ENCODE peak calls at places on chromosomes 4 and X, in seven cellular contexts. U is K562, B is SK-N-SH, K is HCT116, D is H1, A is HepG2, H is GM12878. M is an unnamed sample.

GRCh38 chr4:60443068-60443467 is 757.1 kb upstream of the ADGRL3 start:
- DNase-seq in U (no peak), B (no peak), K (no peak), D (no peak), A (no peak), H (no peak), M (no peak)

GRCh38 chr4:6362243-6362885 is 92.7 kb downstream of the WFS1 start:
- DNase-seq in U (no peak), B (peak; percentile 58), K (no peak), D (no peak), A (no peak), H (no peak), M (no peak)

GRCh38 chr4:23171971-23172370 is 479.2 kb downstream of the GBA3 start:
- DNase-seq in U (no peak), B (no peak), K (no peak), D (no peak), A (no peak), H (no peak), M (no peak)

GRCh38 chr4:38062088-38062893 is 102.1 kb downstream of the PTTG2 start:
- DNase-seq in U (peak; percentile 63), B (peak; percentile 71), K (peak; percentile 53), D (peak; percentile 54), A (peak; percentile 73), H (no peak), M (peak; percentile 69)

GRCh38 chr4:75146223-75146622 is 213.3 kb downstream of the PARM1 start:
- DNase-seq in U (no peak), B (no peak), K (no peak), D (no peak), A (no peak), H (no peak), M (no peak)

GRCh38 chrX:63283331-63283730 is 67.8 kb downstream of the SPIN4 start:
- DNase-seq in U (no peak), B (no peak), K (no peak), D (no peak), A (no peak), H (no peak), M (no peak)

GRCh38 chr4:147511005-147511660 is 30.2 kb downstream of the EDNRA start:
- DNase-seq in U (no peak), B (peak; percentile 16), K (no peak), D (no peak), A (no peak), H (no peak), M (no peak)

GRCh38 chr4:86965019-86965976 is 30.5 kb downstream of the AFF1 start:
- DNase-seq in U (no peak), B (no peak), K (no peak), D (no peak), A (no peak), H (no peak), M (no peak)

GRCh38 chr4:31236635-31237173 is 516.5 kb downstream of the PCDH7 start:
- DNase-seq in U (no peak), B (no peak), K (peak; percentile 77), D (no peak), A (no peak), H (no peak), M (no peak)

GRCh38 chrX:149518236-149518635 is 13.1 kb upstream of the IDS start:
- DNase-seq in U (no peak), B (no peak), K (no peak), D (no peak), A (no peak), H (no peak), M (no peak)

GRCh38 chr4:136768213-136768924 is 763.9 kb downstream of the PCDH18 start:
- DNase-seq in U (no peak), B (no peak), K (no peak), D (no peak), A (no peak), H (no peak), M (no peak)

GRCh38 chr4:136763844-136764446 is 768.3 kb downstream of the PCDH18 start:
- DNase-seq in U (no peak), B (no peak), K (no peak), D (no peak), A (no peak), H (no peak), M (no peak)

GRCh38 chr4:136769717-136770116 is 762.6 kb downstream of the PCDH18 start:
- DNase-seq in U (no peak), B (no peak), K (no peak), D (no peak), A (no peak), H (no peak), M (no peak)

GRCh38 chr4:136768925-136769275 is 763.4 kb downstream of the PCDH18 start:
- DNase-seq in U (no peak), B (no peak), K (no peak), D (no peak), A (no peak), H (no peak), M (no peak)
- TF ChIP-seq JUND in U (no peak), B (no peak), K (no peak), D (no peak), A (no peak), H (no peak), M (no peak)

DNA sequence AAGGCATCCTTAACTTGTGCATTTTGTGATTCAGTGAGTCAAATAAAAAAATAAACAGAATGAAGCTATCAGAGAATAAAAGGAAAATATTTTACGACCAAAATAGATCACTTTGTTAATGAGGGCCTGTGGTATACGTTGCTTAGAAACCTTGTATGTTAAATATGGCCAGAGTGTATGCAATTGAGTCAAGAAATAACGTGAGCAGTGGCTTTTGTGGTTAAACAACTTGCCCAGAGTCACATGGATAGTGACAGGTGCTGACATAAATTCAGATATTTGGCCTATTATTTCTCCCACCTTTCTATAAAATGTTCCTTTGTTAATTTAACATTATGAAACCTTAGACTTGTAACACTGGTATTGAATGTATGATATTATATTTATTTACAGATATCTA is 393.4 kb downstream of the PABPC4L start:
- DNase-seq in U (no peak), B (no peak), K (no peak), D (no peak), A (no peak), H (no peak), M (no peak)
- TF ChIP-seq JUND in U (no peak), B (no peak), K (no peak), D (no peak), A (no peak), H (no peak), M (no peak)

GRCh38 chr4:41715155-41715554 is 33.4 kb downstream of the PHOX2B start:
- DNase-seq in U (no peak), B (no peak), K (no peak), D (no peak), A (no peak), H (no peak), M (no peak)

GRCh38 chr4:41719417-41719816 is 29.1 kb downstream of the PHOX2B start:
- DNase-seq in U (no peak), B (no peak), K (no peak), D (no peak), A (no peak), H (no peak), M (no peak)

GRCh38 chr4:41722171-41722570 is 26.4 kb downstream of the PHOX2B start:
- DNase-seq in U (no peak), B (no peak), K (no peak), D (no peak), A (no peak), H (no peak), M (no peak)

GRCh38 chr4:41714601-41715000 is 33.9 kb downstream of the PHOX2B start:
- DNase-seq in U (no peak), B (no peak), K (no peak), D (no peak), A (no peak), H (no peak), M (no peak)

DNA sequence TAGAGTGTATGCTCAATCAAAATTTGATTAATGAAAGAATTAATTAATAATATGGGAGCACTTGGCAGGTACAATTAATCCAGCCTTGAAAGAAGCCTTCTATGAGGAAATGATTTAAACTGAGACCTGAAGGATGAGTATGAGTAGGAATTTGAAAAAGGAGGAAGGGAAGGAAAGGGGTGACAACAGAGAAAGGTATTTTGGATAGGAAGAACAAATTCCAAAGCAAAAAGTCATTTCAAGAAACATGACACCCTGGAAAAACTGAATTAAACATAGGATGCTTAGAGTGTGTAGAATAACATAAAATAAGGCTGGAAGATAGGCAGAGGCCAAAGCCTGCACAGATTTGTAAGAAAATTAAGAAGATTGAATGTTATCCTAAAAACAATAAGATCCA is 29.6 kb downstream of the PHOX2B start:
- DNase-seq in U (no peak), B (no peak), K (no peak), D (no peak), A (no peak), H (no peak), M (no peak)
- TF ChIP-seq JUND in U (no peak), B (no peak), K (no peak), D (no peak), A (no peak), H (no peak), M (no peak)

GRCh38 chr4:73021634-73022033 is 47.9 kb downstream of the COX18 start:
- DNase-seq in U (peak; percentile 18), B (peak; percentile 46), K (peak; percentile 22), D (no peak), A (peak; percentile 24), H (no peak), M (peak; percentile 23)

GRCh38 chr4:73018595-73018994 is 50.9 kb downstream of the COX18 start:
- DNase-seq in U (no peak), B (no peak), K (no peak), D (no peak), A (no peak), H (no peak), M (no peak)

DNA sequence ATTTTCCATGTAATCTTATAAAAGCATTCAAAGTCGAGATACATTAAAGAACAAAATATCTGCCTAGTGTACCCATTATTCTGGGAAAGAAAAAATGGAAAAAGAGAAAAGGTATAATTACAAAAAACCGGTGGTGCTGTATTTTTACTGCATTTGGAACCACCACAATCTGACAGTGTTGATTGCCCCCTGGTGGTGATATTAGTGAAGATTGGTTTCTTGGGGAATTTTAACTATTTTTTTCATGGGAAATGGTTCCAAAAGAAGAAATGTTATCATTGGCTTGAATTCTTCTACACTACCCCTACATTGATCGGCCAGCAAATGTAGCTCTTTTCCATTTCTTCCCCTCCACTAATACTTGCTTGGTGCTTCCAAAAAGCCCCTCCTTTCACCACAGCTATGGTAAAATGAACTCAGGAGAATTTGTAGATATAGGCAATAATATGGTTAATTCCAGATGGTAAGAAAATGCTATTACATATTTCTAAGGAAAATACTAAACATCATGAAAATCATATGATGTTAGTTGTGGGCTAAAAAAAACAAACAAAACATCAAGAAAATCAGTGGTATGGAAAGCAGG is 50.0 kb downstream of the COX18 start:
- DNase-seq in U (peak; percentile 24), B (peak; percentile 49), K (peak; percentile 23), D (no peak), A (peak; percentile 23), H (no peak), M (no peak)
- TF ChIP-seq JUND in U (no peak), B (no peak), K (no peak), D (no peak), A (no peak), H (no peak), M (no peak)

GRCh38 chr4:81486502-81486901 is 14.8 kb upstream of the RASGEF1B start:
- DNase-seq in U (no peak), B (no peak), K (no peak), D (no peak), A (no peak), H (no peak), M (peak; percentile 72)
- TF ChIP-seq JUND in U (no peak), B (no peak), K (no peak), D (peak; percentile 32), A (no peak), H (no peak), M (no peak)